ENCODE peak calls at places on chromosomes 3 and 15, in nine cellular contexts. E is mammary epithelial cell; C is neural progenitor cell; A is ovary; U is heart right ventricle; G is fibroblast of lung; Z is CD8-positive, alpha-beta T cell; D is psoas muscle; O is right atrium auricular region. L is an unnamed sample. For H3K4me1, the result is how much of the 10 kb centered on the place peaks cover.

GRCh38 chr15:31360843-31361763 is 34.5 kb downstream of the KLF13 start:
- DNase-seq in E (no peak), C (peak), A (no peak), U (peak), G (no peak), Z (peak), D (peak), O (no peak), L (peak)

GRCh38 chr3:188697127-188697526 is 474.6 kb upstream of the TPRG1 start:
- DNase-seq in E (no peak), C (peak), A (no peak), U (no peak), G (no peak), Z (no peak), D (no peak), O (no peak), L (no peak)

GRCh38 chr3:198079771-198080520 is 119.9 kb downstream of the LMLN start:
- DNase-seq in E (peak), C (peak), A (no peak), U (no peak), G (peak), Z (peak), D (no peak), O (no peak), L (peak)

GRCh38 chr3:7977245-7978103 is 524.1 kb upstream of the LMCD1 start:
- DNase-seq in E (peak), C (no peak), A (no peak), U (peak), G (peak), Z (no peak), D (no peak), O (no peak), L (no peak)

GRCh38 chr3:46209751-46210470 is 1.8 kb upstream of the CCR1 start:
- DNase-seq in E (no peak), C (no peak), A (no peak), U (no peak), G (no peak), Z (no peak), D (no peak), O (peak), L (no peak)

GRCh38 chr15:69305204-69305931 is 6.7 kb downstream of the PAQR5 start:
- DNase-seq in E (peak), C (no peak), A (no peak), U (peak), G (peak), Z (no peak), D (no peak), O (no peak), L (peak)

GRCh38 chr3:127085576-127085975 is 102.7 kb downstream of the PLXNA1 start:
- DNase-seq in E (no peak), C (no peak), A (no peak), U (no peak), G (no peak), Z (no peak), D (peak), O (no peak), L (no peak)

GRCh38 chr15:64152507-64153387 is 1.2 kb downstream of the SNX22 start:
- DNase-seq in E (no peak), C (no peak), A (no peak), U (no peak), G (no peak), Z (no peak), D (no peak), O (no peak), L (no peak)

GRCh38 chr3:44098666-44099065 is 143.0 kb upstream of the TOPAZ1 start:
- DNase-seq in E (no peak), C (peak), A (no peak), U (no peak), G (no peak), Z (no peak), D (no peak), O (no peak), L (no peak)

GRCh38 chr3:42031808-42032475 is 59.2 kb upstream of the TRAK1 start:
- DNase-seq in E (no peak), C (peak), A (peak), U (peak), G (no peak), Z (no peak), D (no peak), O (peak), L (peak)

GRCh38 chr3:142734834-142735233 is 11.0 kb downstream of the TRPC1 start:
- DNase-seq in E (no peak), C (no peak), A (no peak), U (no peak), G (no peak), Z (no peak), D (no peak), O (no peak), L (no peak)

GRCh38 chr3:194985031-194985578 is 285.9 kb downstream of the XXYLT1 start:
- DNase-seq in E (no peak), C (peak), A (peak), U (peak), G (peak), Z (no peak), D (peak), O (peak), L (peak)

GRCh38 chr15:88249220-88249619 is 7.3 kb downstream of the NTRK3 start:
- DNase-seq in E (no peak), C (no peak), A (peak), U (no peak), G (no peak), Z (no peak), D (no peak), O (no peak), L (no peak)

GRCh38 chr3:126916546-126916945 is 66.4 kb upstream of the PLXNA1 start:
- DNase-seq in E (no peak), C (no peak), A (no peak), U (no peak), G (no peak), Z (no peak), D (no peak), O (no peak), L (no peak)

GRCh38 chr3:16409032-16409431 is 104.5 kb downstream of the RFTN1 start:
- DNase-seq in E (no peak), C (no peak), A (no peak), U (no peak), G (no peak), Z (no peak), D (no peak), O (no peak), L (no peak)

GRCh38 chr3:128726691-128727031 is 678 bp downstream of the RAB7A start:
- DNase-seq in E (peak), C (peak), A (peak), U (peak), G (peak), Z (no peak), D (peak), O (peak), L (peak)

GRCh38 chr15:50265620-50266019 is at the start of gene HDC:
- DNase-seq in E (no peak), C (peak), A (no peak), U (no peak), G (no peak), Z (no peak), D (no peak), O (no peak), L (no peak)

GRCh38 chr15:84749111-84749991 is 959 bp downstream of the ZNF592 start:
- DNase-seq in E (peak), C (peak), A (peak), U (peak), G (peak), Z (peak), D (peak), O (no peak), L (peak)

GRCh38 chr3:38707730-38708129 is 58.2 kb upstream of the SCN5A start:
- DNase-seq in E (no peak), C (peak), A (no peak), U (no peak), G (no peak), Z (no peak), D (no peak), O (no peak), L (no peak)
- TF ChIP-seq CTCF in E (peak), C (peak), A (no peak), U (no peak), G (no peak), Z (no peak), D (no peak), O (no peak), L (no peak)

GRCh38 chr15:77001966-77002365 is 7.0 kb downstream of the PSTPIP1 start:
- DNase-seq in E (no peak), C (no peak), A (no peak), U (no peak), G (no peak), Z (no peak), D (peak), O (no peak), L (no peak)
- H3K4me3 ChIP-seq in E (no peak), C (no peak), A (no peak), U (no peak), G (no peak), Z (no peak), D (no peak), O (no peak), L (no peak)

GRCh38 chr3:150761831-150762661 is 923 bp downstream of the SIAH2 start:
- DNase-seq in E (peak), C (peak), A (peak), U (peak), G (peak), Z (peak), D (peak), O (peak), L (peak)
- H3K4me1 ChIP-seq in E (under half), C (under half), A (under half), U (under half), G (under half), Z (under half), D (under half), O (under half), L (under half)

DNA sequence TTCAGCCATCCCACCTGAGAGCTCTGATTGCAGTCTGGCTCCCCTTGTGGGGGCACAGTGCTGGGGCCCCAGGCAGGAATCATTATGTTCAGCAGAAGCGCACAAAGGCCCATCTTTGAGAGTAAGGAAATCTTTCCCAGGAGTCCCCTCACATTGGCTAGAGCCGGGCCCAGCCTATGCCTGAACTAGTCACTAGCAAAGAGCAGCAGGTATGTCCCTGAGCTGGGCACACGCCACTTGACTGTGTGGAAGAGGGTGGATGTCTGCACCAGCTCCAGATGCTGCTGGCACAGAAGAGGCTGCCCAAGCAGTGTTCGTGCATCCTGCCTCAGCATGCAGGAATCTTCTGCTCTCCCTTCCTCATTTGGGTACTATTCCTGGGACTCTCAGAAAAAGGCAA is 26.3 kb downstream of the NR1I2 start:
- DNase-seq in E (no peak), C (no peak), A (no peak), U (no peak), G (no peak), Z (no peak), D (no peak), O (no peak), L (no peak)
- TF ChIP-seq CTCF in E (no peak), C (peak), A (no peak), U (no peak), G (no peak), Z (no peak), D (no peak), O (no peak), L (no peak)

L was measured in colonic mucosa.